ENCODE peak calls at places on chromosomes 3 and 15, in six cellular contexts. I, X, N, Q, E and L are unnamed samples.
A peak's percentile ranks its signal among the peaks of the same experiment; 100 is the strongest.

GRCh38 chr3:64291345-64291744 is 66.1 kb upstream of the PRICKLE2 start:
- DNase-seq in N (no peak), Q (no peak), I (no peak), X (no peak), E (no peak), L (no peak)

GRCh38 chr3:126432901-126433480 is 38.3 kb downstream of the CFAP100 start:
- DNase-seq in I (no peak), E (no peak), Q (no peak), X (no peak), N (peak; percentile 70), L (no peak)

GRCh38 chr3:190352866-190353457 is 30.7 kb upstream of the CLDN1 start:
- DNase-seq in I (no peak), E (no peak), Q (no peak), X (no peak), N (no peak), L (no peak)

GRCh38 chr3:183287301-183287971 is 34.4 kb downstream of the B3GNT5 start:
- DNase-seq in Q (no peak), N (no peak), I (no peak), E (no peak), X (no peak), L (no peak)

GRCh38 chr3:124364230-124365022 is 365.8 kb upstream of the UMPS start:
- DNase-seq in X (no peak), E (no peak), I (peak; percentile 20), Q (no peak), N (no peak), L (no peak)

GRCh38 chr15:91468861-91469260 is 368.8 kb downstream of the SV2B start:
- DNase-seq in I (no peak), N (no peak), E (no peak), X (no peak), Q (no peak), L (no peak)

GRCh38 chr3:114852974-114853373 is 294.1 kb downstream of the ZBTB20 start:
- DNase-seq in Q (no peak), E (no peak), N (no peak), X (no peak), I (no peak), L (no peak)

GRCh38 chr3:45048244-45048643 is 22.1 kb downstream of the CLEC3B start:
- DNase-seq in Q (no peak), E (no peak), N (no peak), I (no peak), X (no peak), L (no peak)

GRCh38 chr3:138442996-138443395 is 8.6 kb downstream of the ESYT3 start:
- DNase-seq in X (no peak), Q (no peak), I (no peak), E (no peak), N (no peak), L (no peak)

GRCh38 chr3:42804113-42804830 is at the start of gene HIGD1A:
- DNase-seq in Q (peak; percentile 96), I (peak; percentile 91), X (peak; percentile 93), E (peak; percentile 92), N (peak; percentile 99), L (peak; percentile 95)

GRCh38 chr15:61086756-61087155 is 142.3 kb downstream of the RORA start:
- DNase-seq in N (no peak), Q (no peak), X (no peak), I (no peak), E (no peak), L (no peak)

GRCh38 chr3:183430325-183430957 is 2.0 kb upstream of the MCF2L2 start:
- DNase-seq in I (no peak), N (no peak), X (no peak), Q (no peak), E (no peak), L (no peak)

GRCh38 chr3:59422312-59422711 is 372.5 kb upstream of the CFAP20DC start:
- DNase-seq in N (no peak), I (no peak), Q (no peak), E (no peak), X (no peak), L (no peak)

GRCh38 chr3:7543294-7543693 is 682.4 kb downstream of the GRM7 start:
- DNase-seq in E (no peak), Q (no peak), I (peak; percentile 28), N (no peak), X (no peak), L (no peak)

GRCh38 chr3:146131616-146132410 is 29.2 kb downstream of the PLOD2 start:
- DNase-seq in N (no peak), Q (no peak), I (no peak), E (no peak), X (no peak), L (no peak)

GRCh38 chr3:4804161-4805058 is 174.8 kb upstream of the BHLHE40 start:
- DNase-seq in Q (no peak), N (no peak), I (no peak), E (no peak), X (no peak), L (no peak)

GRCh38 chr3:58034738-58035511 is 26.7 kb downstream of the FLNB start:
- DNase-seq in E (peak; percentile 33), N (peak; percentile 64), I (no peak), X (no peak), Q (no peak), L (peak; percentile 60)

GRCh38 chr15:69390575-69390974 is 23.6 kb upstream of the KIF23 start:
- DNase-seq in Q (no peak), E (no peak), I (no peak), N (no peak), X (no peak), L (no peak)

GRCh38 chr3:105827959-105828358 is 40.9 kb downstream of the CBLB start:
- DNase-seq in Q (peak; percentile 42), E (no peak), X (peak; percentile 81), N (no peak), I (peak; percentile 41), L (peak; percentile 35)

GRCh38 chr3:98449606-98450193 is 13.3 kb upstream of the OR5K1 start:
- DNase-seq in I (no peak), N (no peak), Q (no peak), E (no peak), X (no peak), L (no peak)

GRCh38 chr3:97265237-97266005 is 451.0 kb downstream of the EPHA6 start:
- DNase-seq in X (no peak), Q (no peak), E (no peak), N (no peak), I (no peak), L (no peak)

GRCh38 chr3:123696796-123697195 is 111.9 kb upstream of the HACD2 start:
- DNase-seq in X (no peak), E (no peak), I (no peak), Q (no peak), N (no peak), L (no peak)

GRCh38 chr3:115165701-115166100 is 18.6 kb upstream of the ZBTB20 start:
- DNase-seq in Q (no peak), I (no peak), E (peak; percentile 10), N (no peak), X (no peak), L (no peak)

GRCh38 chr3:85838921-85839320 is 880.1 kb downstream of the CADM2 start:
- DNase-seq in X (no peak), I (no peak), Q (no peak), N (no peak), E (no peak), L (no peak)

GRCh38 chr3:177713921-177714900 is 516.9 kb upstream of the TBL1XR1 start:
- DNase-seq in N (no peak), Q (no peak), X (no peak), E (no peak), I (no peak), L (no peak)

GRCh38 chr3:30464381-30464780 is 142.0 kb upstream of the TGFBR2 start:
- DNase-seq in X (no peak), I (no peak), N (no peak), E (no peak), Q (no peak), L (no peak)

GRCh38 chr3:58260733-58261132 is 23.1 kb downstream of the ABHD6 start:
- DNase-seq in X (no peak), Q (no peak), N (no peak), E (no peak), I (no peak), L (no peak)

GRCh38 chr3:13130464-13131193 is 57.4 kb upstream of the IQSEC1 start:
- DNase-seq in I (no peak), E (no peak), X (no peak), Q (no peak), N (no peak), L (no peak)

GRCh38 chr3:160472344-160472743 is 22.8 kb upstream of the TRIM59 start:
- DNase-seq in Q (no peak), E (no peak), X (no peak), I (no peak), N (no peak), L (no peak)

GRCh38 chr3:169629895-169630294 is 33.6 kb downstream of the MECOM start:
- DNase-seq in X (no peak), N (no peak), Q (no peak), E (no peak), I (no peak), L (no peak)

GRCh38 chr3:127044996-127045395 is 62.1 kb downstream of the PLXNA1 start:
- DNase-seq in N (peak; percentile 58), I (peak; percentile 53), Q (peak; percentile 28), E (no peak), X (peak; percentile 42), L (peak; percentile 43)

GRCh38 chr15:79283252-79284048 is 928 bp downstream of the ANKRD34C start:
- DNase-seq in X (peak; percentile 56), I (peak; percentile 28), N (no peak), Q (peak; percentile 57), E (peak; percentile 14), L (peak; percentile 61)

GRCh38 chr15:79282371-79283251 is at the start of gene ANKRD34C:
- DNase-seq in Q (no peak), I (peak; percentile 47), X (no peak), E (no peak), N (no peak), L (no peak)
- H3K4me3 ChIP-seq in Q (no peak within 1 kb of the TSS), I (peak within 1 kb of the TSS; percentile 17), X (no peak within 1 kb of the TSS), E (no peak within 1 kb of the TSS), N (no peak within 1 kb of the TSS), L (no peak within 1 kb of the TSS)

GRCh38 chr3:46356909-46357308 is 3.0 kb downstream of the CCR2 start:
- DNase-seq in I (no peak), Q (no peak), X (no peak), E (no peak), N (no peak), L (no peak)
- H3K4me1 ChIP-seq in I (no peaks in the 10 kb centered on the region), Q (no peaks in the 10 kb centered on the region), X (peaks cover 6% of the 10 kb centered on the region), E (peaks cover 21% of the 10 kb centered on the region), N (peaks cover 40% of the 10 kb centered on the region), L (no peaks in the 10 kb centered on the region)

GRCh38 chr15:59688888-59689625 is at the start of gene BNIP2:
- DNase-seq in N (peak; percentile 100), I (peak; percentile 99), E (peak; percentile 100), Q (peak; percentile 100), X (peak; percentile 99), L (peak; percentile 99)
- TF ChIP-seq CTCF in N (no peak), I (no peak), E (no peak), Q (peak; percentile 12), X (no peak), L (no peak)

DNA sequence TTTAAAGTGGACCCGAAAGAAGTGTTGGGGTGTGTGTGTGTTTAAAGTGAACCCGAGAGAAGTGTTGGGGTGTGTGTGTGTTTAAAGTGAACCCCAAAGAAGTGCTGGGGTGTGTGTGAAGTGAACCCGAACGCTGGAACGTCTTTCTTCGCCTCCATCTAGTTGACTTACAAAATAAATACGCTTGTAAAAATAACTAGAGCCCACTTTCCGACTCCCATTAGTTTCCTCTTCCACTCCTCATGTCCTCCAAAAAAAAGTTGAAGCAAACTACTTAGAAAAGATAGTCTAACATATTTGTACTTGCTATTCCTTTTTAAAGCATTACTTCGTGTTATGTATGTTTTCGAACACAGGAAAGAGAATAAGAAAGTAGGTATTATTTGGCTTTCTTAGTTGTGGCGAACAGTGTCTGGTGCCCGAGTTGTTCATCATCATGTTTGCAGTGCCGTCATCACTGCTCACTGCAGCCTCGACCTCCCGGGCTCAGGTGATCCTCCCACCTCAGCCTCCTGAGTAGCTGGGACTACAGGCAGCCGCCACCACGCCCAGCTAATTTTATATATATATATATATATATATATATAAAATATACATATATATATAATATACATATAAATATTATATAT is 1.1 kb downstream of the LRCH3 start:
- DNase-seq in Q (no peak), E (peak; percentile 49), I (no peak), X (peak; percentile 34), N (no peak), L (no peak)
- H3K4me3 ChIP-seq in Q (peak overlapping the region; percentile 63), E (peak overlapping the region; percentile 88), I (peak overlapping the region; percentile 91), X (peak overlapping the region; percentile 97), N (peak overlapping the region; percentile 80), L (peak overlapping the region; percentile 78)